ENCODE peak calls at places on chromosome 10, in four cellular contexts. I is ovary; V is activated naive CD4-positive, alpha-beta T cell treated with anti-CD3 and anti-CD28 coated beads, Interleukin-2, amount 10 ng/mL, durations not matched to agents 7 days and 5 days; U is CD8-positive, alpha-beta T cell. M is an unnamed sample.

GRCh38 chr10:59819265-59819664 is 66.0 kb upstream of the MRLN start:
- DNase-seq in V (no peak), U (no peak), I (no peak), M (no peak)

GRCh38 chr10:123967626-123968243 is 76.1 kb upstream of the CPXM2 start:
- DNase-seq in I (peak), U (peak), V (peak), M (peak)

GRCh38 chr10:30755474-30755873 is 125.9 kb upstream of the LYZL2 start:
- DNase-seq in U (no peak), V (no peak), I (no peak), M (no peak)

GRCh38 chr10:44417761-44418160 is 32.9 kb upstream of the CXCL12 start:
- DNase-seq in V (no peak), I (no peak), U (no peak), M (no peak)

GRCh38 chr10:27319752-27320561 is 79.4 kb upstream of the ACBD5 start:
- DNase-seq in I (no peak), U (peak), V (peak), M (no peak)

GRCh38 chr10:79127151-79127961 is 58.6 kb downstream of the ZMIZ1 start:
- DNase-seq in V (no peak), U (no peak), I (peak), M (no peak)

GRCh38 chr10:6059506-6059905 is 2.7 kb downstream of the IL2RA start:
- DNase-seq in V (no peak), I (no peak), U (no peak), M (no peak)

GRCh38 chr10:76397210-76397881 is 965.9 kb downstream of the LRMDA start:
- DNase-seq in I (peak), V (no peak), U (no peak), M (no peak)

GRCh38 chr10:110857265-110858158 is 14.2 kb upstream of the PDCD4 start:
- DNase-seq in V (no peak), I (no peak), U (no peak), M (no peak)

GRCh38 chr10:13117842-13118783 is 18.1 kb downstream of the OPTN start:
- DNase-seq in I (no peak), U (no peak), V (no peak), M (no peak)

GRCh38 chr10:98019784-98020183 is 10.6 kb downstream of the CRTAC1 start:
- DNase-seq in V (no peak), I (no peak), U (no peak), M (no peak)

GRCh38 chr10:69802424-69803161 is 887 bp downstream of the COL13A1 start:
- DNase-seq in I (peak), U (no peak), V (no peak), M (no peak)

GRCh38 chr10:1047937-1048336 is 982 bp downstream of the IDI1 start:
- DNase-seq in U (no peak), V (peak), I (no peak), M (no peak)

GRCh38 chr10:30436688-30437038 is 2.7 kb downstream of the MAP3K8 start:
- DNase-seq in U (no peak), I (no peak), V (no peak), M (no peak)

GRCh38 chr10:1595726-1596125 is 141.6 kb downstream of the ADARB2 start:
- DNase-seq in I (no peak), V (no peak), U (no peak), M (no peak)

GRCh38 chr10:79179404-79180309 is 110.9 kb downstream of the ZMIZ1 start:
- DNase-seq in V (no peak), U (no peak), I (peak), M (no peak)

GRCh38 chr10:70267161-70267933 is 16.5 kb downstream of the NPFFR1 start:
- DNase-seq in V (no peak), U (peak), I (no peak), M (no peak)

GRCh38 chr10:101224910-101225823 is 4.1 kb downstream of the LBX1 start:
- DNase-seq in I (no peak), U (no peak), V (no peak), M (no peak)

GRCh38 chr10:28263136-28263857 is 39.6 kb downstream of the MPP7 start:
- DNase-seq in V (no peak), U (no peak), I (no peak), M (no peak)

GRCh38 chr10:69856601-69857166 is 55.0 kb downstream of the COL13A1 start:
- DNase-seq in V (no peak), I (no peak), U (no peak), M (no peak)

GRCh38 chr10:96665306-96665705 is 55.0 kb downstream of the PIK3AP1 start:
- DNase-seq in U (no peak), V (no peak), I (no peak), M (no peak)

GRCh38 chr10:67110286-67110685 is 184.4 kb downstream of the LRRTM3 start:
- DNase-seq in V (no peak), U (no peak), I (no peak), M (no peak)

GRCh38 chr10:114271779-114272167 is 32.7 kb downstream of the VWA2 start:
- DNase-seq in U (no peak), V (no peak), I (no peak), M (no peak)

GRCh38 chr10:123909866-123910265 is 18.3 kb upstream of the CPXM2 start:
- DNase-seq in U (no peak), I (no peak), V (no peak), M (no peak)

GRCh38 chr10:98377536-98377935 is 37.4 kb downstream of the PYROXD2 start:
- DNase-seq in V (no peak), I (no peak), U (no peak), M (no peak)

GRCh38 chr10:63384001-63384400 is 81.8 kb downstream of the JMJD1C start:
- DNase-seq in V (no peak), I (no peak), U (no peak), M (no peak)

GRCh38 chr10:116183733-116184447 is 89.1 kb downstream of the GFRA1 start:
- DNase-seq in I (no peak), V (no peak), U (no peak), M (no peak)

GRCh38 chr10:125344573-125345121 is 184.3 kb upstream of the CTBP2 start:
- DNase-seq in V (no peak), I (no peak), U (no peak), M (no peak)

GRCh38 chr10:12710157-12710556 is 291.4 kb downstream of the CCDC3 start:
- DNase-seq in U (no peak), I (no peak), V (no peak), M (no peak)

GRCh38 chr10:43859016-43859525 is 210.4 kb upstream of the ZNF32 start:
- DNase-seq in I (no peak), V (no peak), U (no peak), M (no peak)

GRCh38 chr10:13681528-13681927 is 94.8 kb downstream of the PRPF18 start:
- DNase-seq in U (no peak), I (no peak), V (no peak), M (no peak)

GRCh38 chr10:93126484-93127052 is 52.9 kb downstream of the CYP26A1 start:
- DNase-seq in I (no peak), V (no peak), U (no peak), M (no peak)

GRCh38 chr10:122297583-122297982 is 26.5 kb downstream of the BTBD16 start:
- DNase-seq in U (no peak), V (no peak), I (no peak), M (no peak)

GRCh38 chr10:116247701-116248100 is 25.3 kb downstream of the GFRA1 start:
- DNase-seq in I (no peak), U (no peak), V (no peak), M (no peak)

M was measured in NK-92 treated with Interleukin-12 subunit alpha and Interleukin-12 subunit beta, amount 100 ng/mL, for 24 hours.